ENCODE peak calls at places on chromosome 16, in ten cellular contexts. E is activated CD4-positive, alpha-beta memory T cell treated with anti-CD3 and anti-CD28 coated beads for 36 hours; N is RWPE1; C is GM06990; W is mesendoderm; U is activated B cell treated with CpG ODN at 0.5 μM for 24 hours; O is lower leg skin; D is astrocyte of the spinal cord; S is ascending aorta; A is islet precursor cell. J is an unnamed sample.

GRCh38 chr16:18803569-18804462 is 2.5 kb upstream of the ARL6IP1 start:
- DNase-seq in E (no peak), N (no peak), C (no peak), W (no peak), U (no peak), O (no peak), D (peak; percentile 43), S (no peak), A (no peak), J (peak; percentile 41)

GRCh38 chr16:88591577-88592021 is 21.4 kb downstream of the ZC3H18 start:
- DNase-seq in E (peak; percentile 82), N (no peak), C (peak; percentile 28), W (no peak), U (no peak), O (peak; percentile 21), D (no peak), S (peak; percentile 41), A (no peak), J (no peak)

GRCh38 chr16:50994995-50995394 is 156.1 kb downstream of the SALL1 start:
- DNase-seq in E (no peak), N (no peak), C (no peak), W (no peak), U (no peak), O (no peak), D (no peak), S (no peak), A (no peak), J (no peak)

GRCh38 chr16:68227850-68228553 is 7.9 kb downstream of the ESRP2 start:
- DNase-seq in E (no peak), N (no peak), C (no peak), W (no peak), U (no peak), O (no peak), D (no peak), S (no peak), A (no peak), J (no peak)

GRCh38 chr16:88772871-88773811 is 11.9 kb downstream of the PIEZO1 start:
- DNase-seq in E (no peak), N (no peak), C (no peak), W (peak; percentile 49), U (no peak), O (peak; percentile 65), D (peak; percentile 90), S (peak; percentile 26), A (peak; percentile 97), J (peak; percentile 60)

GRCh38 chr16:29996773-29997250 is 771 bp downstream of the INO80E start:
- DNase-seq in E (no peak), N (no peak), C (no peak), W (peak; percentile 44), U (no peak), O (no peak), D (no peak), S (no peak), A (no peak), J (no peak)

GRCh38 chr16:4477966-4478365 is 1.8 kb downstream of the HMOX2 start:
- DNase-seq in E (peak; percentile 28), N (peak; percentile 74), C (no peak), W (peak; percentile 82), U (no peak), O (no peak), D (peak; percentile 52), S (no peak), A (no peak), J (peak; percentile 97)

GRCh38 chr16:27770271-27771196 is 220.6 kb downstream of the KATNIP start:
- DNase-seq in E (no peak), N (no peak), C (no peak), W (no peak), U (no peak), O (no peak), D (no peak), S (no peak), A (no peak), J (no peak)

GRCh38 chr16:30472328-30472942 is at the start of gene ITGAL:
- DNase-seq in E (peak; percentile 93), N (no peak), C (peak; percentile 81), W (peak; percentile 6), U (peak; percentile 59), O (peak; percentile 27), D (no peak), S (peak; percentile 38), A (no peak), J (peak; percentile 15)

GRCh38 chr16:57724541-57724940 is 11.0 kb upstream of the KATNB1 start:
- DNase-seq in E (no peak), N (no peak), C (no peak), W (no peak), U (no peak), O (no peak), D (no peak), S (no peak), A (no peak), J (no peak)

GRCh38 chr16:57600048-57600835 is 28.2 kb upstream of the ADGRG1 start:
- DNase-seq in E (peak; percentile 71), N (peak; percentile 62), C (peak; percentile 53), W (peak; percentile 80), U (no peak), O (peak; percentile 17), D (peak; percentile 26), S (no peak), A (peak; percentile 91), J (peak; percentile 72)

GRCh38 chr16:31201511-31202401 is 804 bp downstream of the PYCARD start:
- DNase-seq in E (peak; percentile 47), N (peak; percentile 45), C (no peak), W (peak; percentile 88), U (peak; percentile 31), O (no peak), D (no peak), S (no peak), A (peak; percentile 87), J (peak; percentile 58)

GRCh38 chr16:53864819-53865491 is 161.0 kb downstream of the FTO start:
- DNase-seq in E (peak; percentile 33), N (peak; percentile 60), C (no peak), W (peak; percentile 57), U (no peak), O (no peak), D (peak; percentile 71), S (no peak), A (no peak), J (peak; percentile 85)

GRCh38 chr16:88785106-88785924 is at the start of gene PIEZO1:
- DNase-seq in E (peak; percentile 80), N (peak; percentile 74), C (peak; percentile 81), W (peak; percentile 46), U (peak; percentile 78), O (no peak), D (no peak), S (no peak), A (peak; percentile 78), J (peak; percentile 68)

GRCh38 chr16:88102597-88102996 is 151.4 kb downstream of the BANP start:
- DNase-seq in E (no peak), N (no peak), C (no peak), W (no peak), U (no peak), O (no peak), D (no peak), S (no peak), A (no peak), J (no peak)

GRCh38 chr16:74577882-74578366 is 29.0 kb downstream of the GLG1 start:
- DNase-seq in E (no peak), N (peak; percentile 55), C (peak; percentile 55), W (no peak), U (no peak), O (no peak), D (peak; percentile 74), S (no peak), A (no peak), J (peak; percentile 57)

GRCh38 chr16:48053346-48053745 is 102.4 kb downstream of the ABCC12 start:
- DNase-seq in E (no peak), N (peak; percentile 22), C (no peak), W (peak; percentile 98), U (no peak), O (no peak), D (peak; percentile 55), S (no peak), A (peak; percentile 96), J (peak; percentile 27)

GRCh38 chr16:30185683-30186421 is 2.5 kb downstream of the CORO1A start:
- DNase-seq in E (peak; percentile 92), N (no peak), C (peak; percentile 93), W (no peak), U (peak; percentile 60), O (no peak), D (no peak), S (no peak), A (no peak), J (no peak)

GRCh38 chr16:867421-868385 is 67.2 kb upstream of the GNG13 start:
- DNase-seq in E (no peak), N (no peak), C (no peak), W (no peak), U (no peak), O (no peak), D (no peak), S (no peak), A (no peak), J (no peak)

GRCh38 chr16:47734987-47735594 is 274.0 kb downstream of the PHKB start:
- DNase-seq in E (no peak), N (no peak), C (no peak), W (peak; percentile 16), U (no peak), O (no peak), D (no peak), S (no peak), A (no peak), J (peak; percentile 21)

GRCh38 chr16:57690782-57691471 is 3.7 kb upstream of the DRC7 start:
- DNase-seq in E (no peak), N (no peak), C (no peak), W (no peak), U (no peak), O (no peak), D (no peak), S (no peak), A (no peak), J (no peak)